ENCODE peak calls at places on chromosomes 2 and 18, in seven cellular contexts. C is activated naive CD8-positive, alpha-beta T cell treated with anti-CD3 and anti-CD28 coated beads, Interleukin-2, amount 50 U/mL, for 24 hours; K is GM04504; X is brain microvascular endothelial cell; D is posterior cingulate gyrus; F is GM23338; G is stimulated activated CD4-positive, alpha-beta T cell treated with anti-CD3 and anti-CD28 coated beads, Interleukin-1b, Interleukin-23, amount 100 ng/mL, for 1 hour. A is an unnamed sample.

GRCh38 chr2:101087638-101088037 is 63.5 kb downstream of the TBC1D8 start:
- DNase-seq in D (no peak), G (no peak), F (no peak), K (no peak), C (no peak), X (no peak), A (no peak)

GRCh38 chr2:205405752-205406151 is 276.5 kb upstream of the NRP2 start:
- DNase-seq in X (peak), C (no peak), F (no peak), K (peak), D (no peak), G (no peak), A (no peak)

GRCh38 chr18:58364867-58365533 is 263.9 kb downstream of the ALPK2 start:
- DNase-seq in D (no peak), K (peak), X (peak), C (no peak), F (peak), G (no peak), A (no peak)

GRCh38 chr2:12684471-12684936 is 32.2 kb upstream of the TRIB2 start:
- DNase-seq in K (peak), G (no peak), X (peak), F (peak), D (no peak), C (no peak), A (no peak)

GRCh38 chr18:6220129-6220528 is 194.6 kb downstream of the L3MBTL4 start:
- DNase-seq in X (no peak), G (no peak), F (no peak), C (no peak), K (no peak), D (no peak), A (no peak)

GRCh38 chr2:172426635-172427255 is 641 bp upstream of the ITGA6 start:
- DNase-seq in D (no peak), K (no peak), X (no peak), C (no peak), G (no peak), F (no peak), A (no peak)

GRCh38 chr2:151053661-151053990 is 208.0 kb downstream of the RBM43 start:
- DNase-seq in C (no peak), D (no peak), X (no peak), G (no peak), K (no peak), F (no peak), A (no peak)

GRCh38 chr2:189287982-189288494 is 108.5 kb upstream of the COL5A2 start:
- DNase-seq in C (no peak), X (peak), F (peak), K (peak), G (no peak), D (no peak), A (peak)

GRCh38 chr2:99816908-99817307 is 325.5 kb downstream of the AFF3 start:
- DNase-seq in G (no peak), X (no peak), D (no peak), C (no peak), F (no peak), K (no peak), A (no peak)

GRCh38 chr2:142037744-142038143 is 93.1 kb downstream of the LRP1B start:
- DNase-seq in C (no peak), X (no peak), K (no peak), G (no peak), F (peak), D (no peak), A (no peak)

GRCh38 chr2:9141706-9142460 is 64.7 kb upstream of the ASAP2 start:
- DNase-seq in G (no peak), X (no peak), C (no peak), F (no peak), D (no peak), K (no peak), A (no peak)

GRCh38 chr2:31992025-31992566 is 18.7 kb downstream of the MEMO1 start:
- DNase-seq in X (no peak), D (no peak), C (no peak), K (no peak), G (no peak), F (no peak), A (no peak)

GRCh38 chr2:116510117-116510671 is 1304.3 kb upstream of the DDX18 start:
- DNase-seq in F (peak), X (no peak), G (no peak), D (no peak), K (no peak), C (no peak), A (peak)

GRCh38 chr2:19829672-19830071 is 72.1 kb downstream of the TTC32 start:
- DNase-seq in D (no peak), X (no peak), G (no peak), K (no peak), C (no peak), F (no peak), A (no peak)

GRCh38 chr2:141869572-141869971 is 261.2 kb downstream of the LRP1B start:
- DNase-seq in X (no peak), F (no peak), C (no peak), K (no peak), D (no peak), G (no peak), A (no peak)

GRCh38 chr2:134167015-134167414 is 86.9 kb upstream of the MGAT5 start:
- DNase-seq in F (no peak), X (no peak), K (no peak), C (no peak), G (no peak), D (no peak), A (no peak)

GRCh38 chr2:74566423-74567085 is 12.0 kb downstream of the DOK1 start:
- DNase-seq in G (no peak), F (no peak), K (peak), C (no peak), X (peak), D (no peak), A (no peak)

GRCh38 chr2:110873597-110874525 is 141.5 kb downstream of the ACOXL start:
- DNase-seq in F (no peak), C (no peak), K (no peak), X (no peak), D (no peak), G (no peak), A (no peak)

GRCh38 chr2:75570948-75571729 is 10.4 kb upstream of the EVA1A start:
- DNase-seq in C (no peak), G (no peak), X (peak), K (no peak), F (no peak), D (no peak), A (no peak)